ENCODE peak calls at places on chromosomes 3 and 15, in seven cellular contexts. I, B, T, V, C, X and K are unnamed samples.

GRCh38 chr15:53512029-53512428 is 247.4 kb downstream of the WDR72 start:
- DNase-seq in I (no peak), B (no peak), T (no peak), V (no peak), C (no peak), X (no peak), K (no peak)

GRCh38 chr15:85772668-85773067 is 22.1 kb downstream of the KLHL25 start:
- DNase-seq in I (no peak), B (no peak), T (no peak), V (no peak), C (peak; percentile 75), X (no peak), K (no peak)

GRCh38 chr3:44965165-44965564 is 10.8 kb downstream of the ZDHHC3 start:
- DNase-seq in I (no peak), B (peak; percentile 54), T (no peak), V (no peak), C (no peak), X (no peak), K (no peak)

GRCh38 chr3:138818175-138818574 is 16.6 kb downstream of the PIK3CB start:
- DNase-seq in I (no peak), B (peak; percentile 48), T (no peak), V (no peak), C (no peak), X (no peak), K (no peak)

GRCh38 chr15:79942656-79943481 is 28.1 kb downstream of the BCL2A1 start:
- DNase-seq in I (no peak), B (peak; percentile 69), T (no peak), V (no peak), C (no peak), X (no peak), K (no peak)

GRCh38 chr15:76904461-76905012 is 603 bp downstream of the SCAPER start:
- DNase-seq in I (no peak), B (peak; percentile 38), T (peak; percentile 18), V (no peak), C (peak; percentile 28), X (peak; percentile 31), K (peak; percentile 20)

GRCh38 chr3:172635588-172635987 is 75.3 kb downstream of the NCEH1 start:
- DNase-seq in I (no peak), B (peak; percentile 15), T (no peak), V (no peak), C (no peak), X (no peak), K (no peak)

GRCh38 chr15:52143862-52144261 is 31.3 kb upstream of the BCL2L10 start:
- DNase-seq in I (no peak), B (peak; percentile 98), T (no peak), V (no peak), C (no peak), X (no peak), K (peak; percentile 46)

GRCh38 chr15:55589297-55589696 is 1.2 kb upstream of the PYGO1 start:
- DNase-seq in I (no peak), B (no peak), T (no peak), V (no peak), C (no peak), X (no peak), K (no peak)

GRCh38 chr15:55588818-55589122 is 625 bp upstream of the PYGO1 start:
- DNase-seq in I (no peak), B (no peak), T (no peak), V (no peak), C (no peak), X (peak; percentile 44), K (no peak)

GRCh38 chr15:55586808-55587207 is 1.3 kb downstream of the PYGO1 start:
- DNase-seq in I (no peak), B (no peak), T (no peak), V (no peak), C (no peak), X (no peak), K (no peak)

GRCh38 chr15:55587321-55588069 is 650 bp downstream of the PYGO1 start:
- DNase-seq in I (peak; percentile 63), B (no peak), T (no peak), V (no peak), C (no peak), X (peak; percentile 27), K (peak; percentile 47)

DNA sequence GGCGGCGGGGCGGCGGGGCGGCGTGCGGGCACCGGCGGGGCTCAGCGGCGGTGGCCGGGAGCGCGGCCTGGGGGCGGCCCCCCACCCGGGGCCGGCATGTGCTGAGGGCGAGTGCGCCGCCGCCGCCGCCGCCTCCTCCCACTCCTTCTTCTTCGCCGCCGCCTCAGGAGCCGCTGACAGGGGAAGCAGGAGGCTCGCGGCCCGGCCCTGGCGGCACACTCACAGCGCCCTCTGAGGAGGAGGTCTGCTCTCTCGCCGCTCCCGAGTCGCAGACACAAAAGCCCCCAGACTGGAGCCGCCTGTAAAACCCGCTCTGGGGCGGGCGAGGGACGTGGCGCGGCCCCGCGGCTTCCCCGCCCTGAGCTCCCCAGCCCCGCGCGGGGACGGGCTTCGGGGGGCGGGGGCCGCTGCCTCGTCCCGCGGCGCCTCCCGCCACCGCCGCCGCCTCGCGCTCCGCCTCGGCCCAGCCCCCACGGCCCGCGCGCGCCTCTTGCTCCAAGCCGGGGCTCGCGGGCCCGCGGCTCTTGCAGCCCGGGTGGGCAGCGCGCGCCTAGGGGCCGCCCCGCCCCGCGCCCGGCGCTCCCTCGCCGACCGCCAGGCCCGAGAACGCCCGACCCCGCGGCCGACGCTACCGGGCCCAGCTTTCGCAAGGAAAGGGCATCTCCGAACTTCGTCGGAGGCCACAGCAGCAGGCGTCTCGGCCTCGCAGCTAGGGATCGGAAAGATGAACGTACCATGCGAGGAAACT is at the start of gene PYGO1:
- DNase-seq in I (peak; percentile 80), B (peak; percentile 75), T (peak; percentile 18), V (peak; percentile 80), C (peak; percentile 48), X (peak; percentile 55), K (peak; percentile 49)
- TF ChIP-seq POLR2A in I (no peak), B (no peak), T (no peak), V (no peak), C (no peak), X (peak; percentile 54), K (peak; percentile 31)

DNA sequence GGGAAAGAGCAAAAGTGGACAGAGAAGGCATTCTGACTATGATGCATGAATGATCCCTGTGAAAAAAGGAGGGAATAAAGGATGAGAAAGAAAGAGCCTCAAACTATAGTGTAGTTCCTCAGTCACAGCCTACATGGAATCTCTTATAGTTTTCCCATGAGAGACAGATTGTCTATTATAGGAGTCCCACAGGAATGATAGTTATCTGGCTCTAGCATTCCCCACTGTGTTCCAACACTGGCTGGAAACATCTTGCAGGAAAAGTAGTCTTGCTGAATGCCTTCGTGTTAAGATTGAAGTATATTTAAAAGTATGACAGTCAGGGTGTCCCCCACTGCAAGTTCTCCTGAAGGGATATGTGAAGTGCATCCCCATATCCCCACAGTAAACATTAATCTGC is 641.5 kb upstream of the NECTIN3 start:
- DNase-seq in I (no peak), B (no peak), T (no peak), V (no peak), C (no peak), X (no peak), K (no peak)
- TF ChIP-seq POLR2A in I (no peak), B (no peak), T (no peak), V (no peak), C (no peak), X (no peak), K (no peak)

GRCh38 chr3:146544013-146544928 is at the start of gene PLSCR1:
- DNase-seq in I (peak; percentile 93), B (peak; percentile 97), T (peak; percentile 77), V (peak; percentile 97), C (peak; percentile 89), X (peak; percentile 95), K (peak; percentile 82)
- TF ChIP-seq POLR2A in I (peak; percentile 74), B (no peak), T (peak; percentile 44), V (peak; percentile 92), C (no peak), X (peak; percentile 75), K (peak; percentile 53)

GRCh38 chr3:194482196-194482593 is 4.6 kb downstream of the ATP13A3 start:
- DNase-seq in I (no peak), B (no peak), T (no peak), V (no peak), C (no peak), X (no peak), K (no peak)
- TF ChIP-seq POLR2A in I (no peak), B (no peak), T (no peak), V (no peak), C (no peak), X (no peak), K (no peak)

GRCh38 chr3:121165397-121165837 is 257.4 kb downstream of the STXBP5L start:
- DNase-seq in I (no peak), B (no peak), T (no peak), V (no peak), C (no peak), X (no peak), K (no peak)
- TF ChIP-seq POLR2A in I (no peak), B (no peak), T (no peak), V (no peak), C (no peak), X (no peak), K (no peak)

GRCh38 chr3:129428382-129429079 is at the start of gene EFCAB12:
- DNase-seq in I (peak; percentile 98), B (no peak), T (peak; percentile 93), V (peak; percentile 98), C (peak; percentile 97), X (peak; percentile 96), K (peak; percentile 88)
- TF ChIP-seq POLR2A in I (peak; percentile 32), B (no peak), T (no peak), V (no peak), C (no peak), X (no peak), K (no peak)

DNA sequence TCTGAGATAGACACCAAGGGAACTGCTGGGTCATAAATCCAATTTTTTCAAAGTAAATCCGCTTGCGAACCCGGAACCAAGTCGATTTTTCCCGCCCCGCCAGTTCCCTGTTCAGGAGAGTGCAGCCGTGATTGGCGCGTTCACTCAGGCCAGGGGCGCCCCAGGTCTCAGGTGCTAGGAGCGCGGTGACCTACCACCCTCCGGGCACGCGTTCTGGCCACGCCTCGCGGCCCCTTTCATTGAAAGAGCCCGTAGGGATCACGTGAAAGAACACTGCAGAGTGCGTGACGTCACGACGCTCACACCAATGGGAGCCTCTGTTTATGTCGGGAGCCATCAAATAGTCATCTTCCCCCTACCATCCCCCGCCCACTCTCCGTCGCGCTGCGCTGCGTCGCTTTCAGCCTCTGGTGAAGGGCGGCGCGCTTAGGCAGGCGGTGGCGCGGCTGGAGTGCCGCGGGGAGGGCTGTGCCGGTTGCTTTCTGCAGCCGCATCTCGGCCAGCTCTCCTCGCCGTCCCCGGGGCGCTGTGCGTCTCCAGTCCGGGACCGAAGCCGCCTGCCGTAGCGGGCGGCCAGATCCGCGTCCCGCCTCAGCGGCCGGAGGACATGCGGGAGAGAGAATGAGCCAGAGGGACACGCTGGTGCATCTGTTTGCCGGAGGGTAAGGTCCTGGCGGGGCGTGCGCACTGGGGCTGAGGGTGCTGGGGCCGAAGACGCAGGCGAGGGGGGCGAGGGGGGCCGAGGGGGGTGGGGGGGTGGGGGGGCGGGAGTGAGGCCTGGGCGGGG is at the start of gene SLC25A36:
- DNase-seq in I (peak; percentile 98), B (peak; percentile 98), T (peak; percentile 94), V (peak; percentile 99), C (peak; percentile 98), X (peak; percentile 97), K (peak; percentile 84)
- TF ChIP-seq POLR2A in I (peak; percentile 97), B (peak; percentile 88), T (peak; percentile 91), V (peak; percentile 84), C (no peak), X (peak; percentile 96), K (peak; percentile 91)